ENCODE peak calls at places on chromosome X, in ten cellular contexts. One of them, this sample, is unnamed.

GRCh38 chrX:63754141-63754859 is 30.7 kb downstream of the ARHGEF9 start:
- DNase-seq in iPS-NIHi11: no peak
- DNase-seq in hypothalamus: no peak
- DNase-seq in Right ventricle myocardium superior: peak
- DNase-seq in RCC 7860: no peak
- DNase-seq in activated CD4-positive, alpha-beta T cell treated with anti-CD3 and anti-CD28 coated beads, Interleukin-2, amount 10 ng/mL, durations not matched to agents 7 days and 5 days: peak
- DNase-seq in cerebellar cortex: peak
- DNase-seq in SW480: peak
- DNase-seq in right cardiac atrium: no peak
- DNase-seq in aorta: no peak
- DNase-seq in this sample: no peak

GRCh38 chrX:12999422-12999821 is 24.5 kb downstream of the TMSB4X start:
- DNase-seq in iPS-NIHi11: no peak
- DNase-seq in hypothalamus: no peak
- DNase-seq in RCC 7860: no peak
- DNase-seq in Right ventricle myocardium superior: no peak
- DNase-seq in aorta: no peak
- DNase-seq in SW480: no peak
- DNase-seq in right cardiac atrium: no peak
- DNase-seq in cerebellar cortex: no peak
- DNase-seq in activated CD4-positive, alpha-beta T cell treated with anti-CD3 and anti-CD28 coated beads, Interleukin-2, amount 10 ng/mL, durations not matched to agents 7 days and 5 days: peak
- DNase-seq in this sample: no peak

GRCh38 chrX:153485396-153486080 is 9.2 kb upstream of the BGN start:
- DNase-seq in hypothalamus: no peak
- DNase-seq in Right ventricle myocardium superior: no peak
- DNase-seq in SW480: no peak
- DNase-seq in activated CD4-positive, alpha-beta T cell treated with anti-CD3 and anti-CD28 coated beads, Interleukin-2, amount 10 ng/mL, durations not matched to agents 7 days and 5 days: no peak
- DNase-seq in cerebellar cortex: no peak
- DNase-seq in right cardiac atrium: no peak
- DNase-seq in aorta: no peak
- DNase-seq in iPS-NIHi11: no peak
- DNase-seq in RCC 7860: no peak
- DNase-seq in this sample: no peak

GRCh38 chrX:14362731-14363130 is 166.6 kb upstream of the GLRA2 start:
- DNase-seq in aorta: no peak
- DNase-seq in SW480: no peak
- DNase-seq in iPS-NIHi11: no peak
- DNase-seq in RCC 7860: no peak
- DNase-seq in cerebellar cortex: no peak
- DNase-seq in right cardiac atrium: no peak
- DNase-seq in activated CD4-positive, alpha-beta T cell treated with anti-CD3 and anti-CD28 coated beads, Interleukin-2, amount 10 ng/mL, durations not matched to agents 7 days and 5 days: no peak
- DNase-seq in hypothalamus: no peak
- DNase-seq in Right ventricle myocardium superior: no peak
- DNase-seq in this sample: no peak

GRCh38 chrX:48816014-48816810 is 10.1 kb upstream of the ERAS start:
- DNase-seq in SW480: no peak
- DNase-seq in iPS-NIHi11: no peak
- DNase-seq in right cardiac atrium: no peak
- DNase-seq in hypothalamus: no peak
- DNase-seq in cerebellar cortex: no peak
- DNase-seq in RCC 7860: no peak
- DNase-seq in aorta: peak
- DNase-seq in activated CD4-positive, alpha-beta T cell treated with anti-CD3 and anti-CD28 coated beads, Interleukin-2, amount 10 ng/mL, durations not matched to agents 7 days and 5 days: no peak
- DNase-seq in Right ventricle myocardium superior: no peak
- DNase-seq in this sample: no peak

GRCh38 chrX:38578152-38578551 is 16.8 kb downstream of the TSPAN7 start:
- DNase-seq in iPS-NIHi11: no peak
- DNase-seq in right cardiac atrium: no peak
- DNase-seq in SW480: peak
- DNase-seq in cerebellar cortex: no peak
- DNase-seq in aorta: no peak
- DNase-seq in RCC 7860: no peak
- DNase-seq in Right ventricle myocardium superior: no peak
- DNase-seq in activated CD4-positive, alpha-beta T cell treated with anti-CD3 and anti-CD28 coated beads, Interleukin-2, amount 10 ng/mL, durations not matched to agents 7 days and 5 days: no peak
- DNase-seq in hypothalamus: no peak
- DNase-seq in this sample: no peak

GRCh38 chrX:2137882-2138281 is 362.9 kb downstream of the DHRSX start:
- DNase-seq in RCC 7860: no peak
- DNase-seq in iPS-NIHi11: no peak
- DNase-seq in right cardiac atrium: no peak
- DNase-seq in Right ventricle myocardium superior: no peak
- DNase-seq in SW480: no peak
- DNase-seq in hypothalamus: no peak
- DNase-seq in aorta: no peak
- DNase-seq in cerebellar cortex: no peak
- DNase-seq in activated CD4-positive, alpha-beta T cell treated with anti-CD3 and anti-CD28 coated beads, Interleukin-2, amount 10 ng/mL, durations not matched to agents 7 days and 5 days: no peak
- DNase-seq in this sample: no peak

GRCh38 chrX:124289443-124289842 is 43.0 kb upstream of the TEX13D start:
- DNase-seq in aorta: no peak
- DNase-seq in cerebellar cortex: no peak
- DNase-seq in RCC 7860: no peak
- DNase-seq in SW480: no peak
- DNase-seq in iPS-NIHi11: peak
- DNase-seq in right cardiac atrium: no peak
- DNase-seq in Right ventricle myocardium superior: no peak
- DNase-seq in hypothalamus: no peak
- DNase-seq in activated CD4-positive, alpha-beta T cell treated with anti-CD3 and anti-CD28 coated beads, Interleukin-2, amount 10 ng/mL, durations not matched to agents 7 days and 5 days: no peak
- DNase-seq in this sample: peak

GRCh38 chrX:100410083-100410590 is at the start of gene PCDH19:
- DNase-seq in iPS-NIHi11: peak
- DNase-seq in Right ventricle myocardium superior: peak
- DNase-seq in activated CD4-positive, alpha-beta T cell treated with anti-CD3 and anti-CD28 coated beads, Interleukin-2, amount 10 ng/mL, durations not matched to agents 7 days and 5 days: peak
- DNase-seq in RCC 7860: no peak
- DNase-seq in SW480: no peak
- DNase-seq in aorta: peak
- DNase-seq in cerebellar cortex: peak
- DNase-seq in hypothalamus: peak
- DNase-seq in right cardiac atrium: peak
- DNase-seq in this sample: no peak

GRCh38 chrX:71301195-71301924 is at the start of gene ITGB1BP2:
- DNase-seq in SW480: no peak
- DNase-seq in activated CD4-positive, alpha-beta T cell treated with anti-CD3 and anti-CD28 coated beads, Interleukin-2, amount 10 ng/mL, durations not matched to agents 7 days and 5 days: no peak
- DNase-seq in iPS-NIHi11: no peak
- DNase-seq in hypothalamus: no peak
- DNase-seq in cerebellar cortex: peak
- DNase-seq in aorta: peak
- DNase-seq in Right ventricle myocardium superior: no peak
- DNase-seq in RCC 7860: no peak
- DNase-seq in right cardiac atrium: no peak
- DNase-seq in this sample: no peak

GRCh38 chrX:110795645-110796510 is at the start of gene CHRDL1:
- DNase-seq in right cardiac atrium: peak
- DNase-seq in iPS-NIHi11: peak
- DNase-seq in cerebellar cortex: no peak
- DNase-seq in RCC 7860: no peak
- DNase-seq in activated CD4-positive, alpha-beta T cell treated with anti-CD3 and anti-CD28 coated beads, Interleukin-2, amount 10 ng/mL, durations not matched to agents 7 days and 5 days: no peak
- DNase-seq in SW480: peak
- DNase-seq in hypothalamus: peak
- DNase-seq in aorta: peak
- DNase-seq in Right ventricle myocardium superior: peak
- DNase-seq in this sample: no peak

GRCh38 chrX:115490814-115491213 is 70.2 kb upstream of the PLS3 start:
- DNase-seq in hypothalamus: no peak
- DNase-seq in right cardiac atrium: no peak
- DNase-seq in aorta: no peak
- DNase-seq in iPS-NIHi11: no peak
- DNase-seq in RCC 7860: no peak
- DNase-seq in Right ventricle myocardium superior: no peak
- DNase-seq in activated CD4-positive, alpha-beta T cell treated with anti-CD3 and anti-CD28 coated beads, Interleukin-2, amount 10 ng/mL, durations not matched to agents 7 days and 5 days: no peak
- DNase-seq in SW480: no peak
- DNase-seq in cerebellar cortex: no peak
- DNase-seq in this sample: no peak

GRCh38 chrX:44234116-44234515 is 109.4 kb downstream of the EFHC2 start:
- DNase-seq in aorta: no peak
- DNase-seq in cerebellar cortex: no peak
- DNase-seq in hypothalamus: no peak
- DNase-seq in iPS-NIHi11: no peak
- DNase-seq in Right ventricle myocardium superior: no peak
- DNase-seq in activated CD4-positive, alpha-beta T cell treated with anti-CD3 and anti-CD28 coated beads, Interleukin-2, amount 10 ng/mL, durations not matched to agents 7 days and 5 days: no peak
- DNase-seq in right cardiac atrium: no peak
- DNase-seq in SW480: no peak
- DNase-seq in RCC 7860: no peak
- DNase-seq in this sample: no peak

GRCh38 chrX:19545651-19546050 is 30.3 kb upstream of the MAP3K15 start:
- DNase-seq in aorta: no peak
- DNase-seq in SW480: no peak
- DNase-seq in cerebellar cortex: no peak
- DNase-seq in Right ventricle myocardium superior: no peak
- DNase-seq in hypothalamus: no peak
- DNase-seq in activated CD4-positive, alpha-beta T cell treated with anti-CD3 and anti-CD28 coated beads, Interleukin-2, amount 10 ng/mL, durations not matched to agents 7 days and 5 days: no peak
- DNase-seq in iPS-NIHi11: no peak
- DNase-seq in right cardiac atrium: no peak
- DNase-seq in RCC 7860: no peak
- DNase-seq in this sample: no peak

GRCh38 chrX:23959781-23960180 is 52.0 kb downstream of the CXorf58 start:
- DNase-seq in RCC 7860: no peak
- DNase-seq in iPS-NIHi11: no peak
- DNase-seq in aorta: no peak
- DNase-seq in hypothalamus: no peak
- DNase-seq in SW480: no peak
- DNase-seq in cerebellar cortex: no peak
- DNase-seq in activated CD4-positive, alpha-beta T cell treated with anti-CD3 and anti-CD28 coated beads, Interleukin-2, amount 10 ng/mL, durations not matched to agents 7 days and 5 days: peak
- DNase-seq in Right ventricle myocardium superior: no peak
- DNase-seq in right cardiac atrium: no peak
- DNase-seq in this sample: no peak

GRCh38 chrX:53713987-53714579 is 27.6 kb upstream of the HUWE1 start:
- DNase-seq in SW480: no peak
- DNase-seq in cerebellar cortex: no peak
- DNase-seq in RCC 7860: no peak
- DNase-seq in aorta: no peak
- DNase-seq in activated CD4-positive, alpha-beta T cell treated with anti-CD3 and anti-CD28 coated beads, Interleukin-2, amount 10 ng/mL, durations not matched to agents 7 days and 5 days: peak
- DNase-seq in Right ventricle myocardium superior: no peak
- DNase-seq in right cardiac atrium: no peak
- DNase-seq in hypothalamus: no peak
- DNase-seq in iPS-NIHi11: no peak
- DNase-seq in this sample: no peak

GRCh38 chrX:3815896-3816664 is 102.6 kb upstream of the PRKX start:
- DNase-seq in RCC 7860: peak
- DNase-seq in hypothalamus: peak
- DNase-seq in right cardiac atrium: peak
- DNase-seq in aorta: peak
- DNase-seq in cerebellar cortex: peak
- DNase-seq in Right ventricle myocardium superior: peak
- DNase-seq in activated CD4-positive, alpha-beta T cell treated with anti-CD3 and anti-CD28 coated beads, Interleukin-2, amount 10 ng/mL, durations not matched to agents 7 days and 5 days: peak
- DNase-seq in SW480: peak
- DNase-seq in iPS-NIHi11: peak
- DNase-seq in this sample: no peak

GRCh38 chrX:45807572-45808425 is 607.1 kb upstream of the DIPK2B start:
- DNase-seq in iPS-NIHi11: no peak
- DNase-seq in Right ventricle myocardium superior: no peak
- DNase-seq in cerebellar cortex: no peak
- DNase-seq in right cardiac atrium: no peak
- DNase-seq in activated CD4-positive, alpha-beta T cell treated with anti-CD3 and anti-CD28 coated beads, Interleukin-2, amount 10 ng/mL, durations not matched to agents 7 days and 5 days: peak
- DNase-seq in hypothalamus: no peak
- DNase-seq in RCC 7860: peak
- DNase-seq in aorta: no peak
- DNase-seq in SW480: no peak
- DNase-seq in this sample: no peak

GRCh38 chrX:154348114-154348531 is 26.3 kb downstream of the FLNA start:
- DNase-seq in cerebellar cortex: no peak
- DNase-seq in aorta: no peak
- DNase-seq in Right ventricle myocardium superior: peak
- DNase-seq in iPS-NIHi11: no peak
- DNase-seq in right cardiac atrium: peak
- DNase-seq in hypothalamus: no peak
- DNase-seq in RCC 7860: peak
- DNase-seq in activated CD4-positive, alpha-beta T cell treated with anti-CD3 and anti-CD28 coated beads, Interleukin-2, amount 10 ng/mL, durations not matched to agents 7 days and 5 days: no peak
- DNase-seq in SW480: no peak
- DNase-seq in this sample: no peak

GRCh38 chrX:57241967-57242366 is 44.5 kb upstream of the FAAH2 start:
- DNase-seq in activated CD4-positive, alpha-beta T cell treated with anti-CD3 and anti-CD28 coated beads, Interleukin-2, amount 10 ng/mL, durations not matched to agents 7 days and 5 days: no peak
- DNase-seq in iPS-NIHi11: no peak
- DNase-seq in aorta: no peak
- DNase-seq in RCC 7860: no peak
- DNase-seq in SW480: no peak
- DNase-seq in hypothalamus: no peak
- DNase-seq in cerebellar cortex: no peak
- DNase-seq in Right ventricle myocardium superior: no peak
- DNase-seq in right cardiac atrium: no peak
- DNase-seq in this sample: no peak

GRCh38 chrX:18674417-18674787 is 2.5 kb upstream of the RS1 start:
- DNase-seq in right cardiac atrium: peak
- DNase-seq in cerebellar cortex: no peak
- DNase-seq in RCC 7860: no peak
- DNase-seq in iPS-NIHi11: peak
- DNase-seq in hypothalamus: peak
- DNase-seq in aorta: no peak
- DNase-seq in SW480: peak
- DNase-seq in activated CD4-positive, alpha-beta T cell treated with anti-CD3 and anti-CD28 coated beads, Interleukin-2, amount 10 ng/mL, durations not matched to agents 7 days and 5 days: peak
- DNase-seq in Right ventricle myocardium superior: peak
- DNase-seq in this sample: no peak

GRCh38 chrX:1074755-1075154 is 137.7 kb downstream of the CRLF2 start:
- DNase-seq in activated CD4-positive, alpha-beta T cell treated with anti-CD3 and anti-CD28 coated beads, Interleukin-2, amount 10 ng/mL, durations not matched to agents 7 days and 5 days: no peak
- DNase-seq in iPS-NIHi11: no peak
- DNase-seq in aorta: no peak
- DNase-seq in hypothalamus: no peak
- DNase-seq in SW480: no peak
- DNase-seq in right cardiac atrium: no peak
- DNase-seq in cerebellar cortex: no peak
- DNase-seq in RCC 7860: no peak
- DNase-seq in Right ventricle myocardium superior: no peak
- DNase-seq in this sample: no peak

GRCh38 chrX:95903490-95903889 is 781.2 kb upstream of the DIAPH2 start:
- DNase-seq in SW480: no peak
- DNase-seq in Right ventricle myocardium superior: no peak
- DNase-seq in RCC 7860: no peak
- DNase-seq in hypothalamus: no peak
- DNase-seq in right cardiac atrium: no peak
- DNase-seq in iPS-NIHi11: no peak
- DNase-seq in cerebellar cortex: no peak
- DNase-seq in aorta: no peak
- DNase-seq in activated CD4-positive, alpha-beta T cell treated with anti-CD3 and anti-CD28 coated beads, Interleukin-2, amount 10 ng/mL, durations not matched to agents 7 days and 5 days: no peak
- DNase-seq in this sample: no peak

GRCh38 chrX:72294497-72294896 is 11.2 kb downstream of the CITED1 start:
- DNase-seq in Right ventricle myocardium superior: no peak
- DNase-seq in hypothalamus: no peak
- DNase-seq in activated CD4-positive, alpha-beta T cell treated with anti-CD3 and anti-CD28 coated beads, Interleukin-2, amount 10 ng/mL, durations not matched to agents 7 days and 5 days: no peak
- DNase-seq in RCC 7860: no peak
- DNase-seq in right cardiac atrium: no peak
- DNase-seq in cerebellar cortex: no peak
- DNase-seq in aorta: no peak
- DNase-seq in SW480: no peak
- DNase-seq in iPS-NIHi11: no peak
- DNase-seq in this sample: no peak

GRCh38 chrX:55451990-55452824 is at the start of gene MAGEH1:
- DNase-seq in SW480: peak
- DNase-seq in aorta: peak
- DNase-seq in cerebellar cortex: peak
- DNase-seq in hypothalamus: peak
- DNase-seq in Right ventricle myocardium superior: peak
- DNase-seq in iPS-NIHi11: peak
- DNase-seq in RCC 7860: peak
- DNase-seq in activated CD4-positive, alpha-beta T cell treated with anti-CD3 and anti-CD28 coated beads, Interleukin-2, amount 10 ng/mL, durations not matched to agents 7 days and 5 days: peak
- DNase-seq in right cardiac atrium: peak
- DNase-seq in this sample: peak

GRCh38 chrX:130916636-130917422 is 13.8 kb upstream of the ENOX2 start:
- DNase-seq in aorta: no peak
- DNase-seq in cerebellar cortex: peak
- DNase-seq in RCC 7860: peak
- DNase-seq in activated CD4-positive, alpha-beta T cell treated with anti-CD3 and anti-CD28 coated beads, Interleukin-2, amount 10 ng/mL, durations not matched to agents 7 days and 5 days: peak
- DNase-seq in iPS-NIHi11: peak
- DNase-seq in SW480: peak
- DNase-seq in Right ventricle myocardium superior: no peak
- DNase-seq in hypothalamus: peak
- DNase-seq in right cardiac atrium: no peak
- DNase-seq in this sample: peak

GRCh38 chrX:1336331-1337143 is at the start of gene IL3RA:
- DNase-seq in aorta: peak
- DNase-seq in SW480: peak
- DNase-seq in cerebellar cortex: no peak
- DNase-seq in Right ventricle myocardium superior: peak
- DNase-seq in activated CD4-positive, alpha-beta T cell treated with anti-CD3 and anti-CD28 coated beads, Interleukin-2, amount 10 ng/mL, durations not matched to agents 7 days and 5 days: peak
- DNase-seq in RCC 7860: no peak
- DNase-seq in hypothalamus: no peak
- DNase-seq in right cardiac atrium: no peak
- DNase-seq in iPS-NIHi11: no peak
- DNase-seq in this sample: no peak

GRCh38 chrX:136192839-136193414 is 45.6 kb downstream of the FHL1 start:
- DNase-seq in iPS-NIHi11: no peak
- DNase-seq in RCC 7860: peak
- DNase-seq in cerebellar cortex: no peak
- DNase-seq in aorta: no peak
- DNase-seq in Right ventricle myocardium superior: no peak
- DNase-seq in right cardiac atrium: no peak
- DNase-seq in hypothalamus: no peak
- DNase-seq in SW480: no peak
- DNase-seq in activated CD4-positive, alpha-beta T cell treated with anti-CD3 and anti-CD28 coated beads, Interleukin-2, amount 10 ng/mL, durations not matched to agents 7 days and 5 days: no peak
- DNase-seq in this sample: no peak

This sample was measured in DMS153.